ENCODE peak calls at places on chromosomes 2 and 18, in seven cellular contexts. P is cardiac muscle cell, N is tibial nerve, G is AG09319, I is H9, J is HFF-Myc, E is HL-60. V is an unnamed sample.

GRCh38 chr18:23619388-23619873 is 33.1 kb upstream of the NPC1 start:
- DNase-seq in P (peak; percentile 55), N (no peak), G (no peak), I (no peak), J (no peak), E (no peak), V (peak; percentile 64)

GRCh38 chr2:162574615-162575452 is 230.9 kb downstream of the GCA start:
- DNase-seq in P (no peak), N (no peak), G (no peak), I (no peak), J (no peak), E (no peak), V (peak; percentile 72)

GRCh38 chr2:70709746-70710145 is 58.3 kb downstream of the ADD2 start:
- DNase-seq in P (no peak), N (no peak), G (no peak), I (peak; percentile 3), J (no peak), E (no peak), V (no peak)

GRCh38 chr2:195660265-195660890 is 3.4 kb downstream of the SLC39A10 start:
- DNase-seq in P (peak; percentile 82), N (peak; percentile 95), G (peak; percentile 47), I (peak; percentile 40), J (peak; percentile 55), E (no peak), V (peak; percentile 87)

GRCh38 chr2:62596061-62596658 is 90.2 kb upstream of the TMEM17 start:
- DNase-seq in P (no peak), N (no peak), G (peak; percentile 89), I (no peak), J (peak; percentile 75), E (no peak), V (no peak)

GRCh38 chr18:12811191-12811950 is 72.7 kb downstream of the PTPN2 start:
- DNase-seq in P (no peak), N (no peak), G (no peak), I (no peak), J (no peak), E (no peak), V (no peak)

GRCh38 chr2:68454719-68455118 is 12.4 kb downstream of the FBXO48 start:
- DNase-seq in P (no peak), N (no peak), G (no peak), I (no peak), J (no peak), E (no peak), V (no peak)

GRCh38 chr2:15647622-15648590 is 56.2 kb downstream of the DDX1 start:
- DNase-seq in P (no peak), N (no peak), G (no peak), I (no peak), J (no peak), E (no peak), V (no peak)

GRCh38 chr2:118940486-118941120 is 1.4 kb upstream of the MARCO start:
- DNase-seq in P (no peak), N (peak; percentile 41), G (no peak), I (no peak), J (no peak), E (peak; percentile 73), V (no peak)

GRCh38 chr2:133346654-133347053 is 221.6 kb downstream of the NCKAP5 start:
- DNase-seq in P (no peak), N (no peak), G (no peak), I (no peak), J (no peak), E (no peak), V (peak; percentile 23)

GRCh38 chr2:20521193-20521592 is 74.3 kb downstream of the RHOB start:
- DNase-seq in P (no peak), N (no peak), G (no peak), I (no peak), J (no peak), E (no peak), V (no peak)

GRCh38 chr2:232315049-232315922 is 63.3 kb upstream of the ALPP start:
- DNase-seq in P (no peak), N (peak; percentile 50), G (no peak), I (no peak), J (peak; percentile 39), E (peak; percentile 93), V (no peak)
- TF ChIP-seq CTCF in P (peak; percentile 23), N (peak; percentile 19), G (no peak), I (peak; percentile 13), J (no peak), E (peak; percentile 52), V (no peak)

GRCh38 chr2:186484062-186484735 is 1.9 kb upstream of the ZC3H15 start:
- DNase-seq in P (no peak), N (no peak), G (no peak), I (no peak), J (no peak), E (no peak), V (peak; percentile 18)
- TF ChIP-seq CTCF in P (no peak), N (no peak), G (no peak), I (no peak), J (no peak), E (no peak), V (no peak)

GRCh38 chr2:3198119-3198518 is 179.5 kb downstream of the EIPR1 start:
- DNase-seq in P (no peak), N (no peak), G (no peak), I (peak; percentile 79), J (no peak), E (no peak), V (no peak)
- TF ChIP-seq CTCF in P (no peak), N (no peak), G (no peak), I (peak; percentile 69), J (no peak), E (no peak), V (no peak)

GRCh38 chr2:241248897-241249296 is 60.4 kb downstream of the ANO7 start:
- DNase-seq in P (no peak), N (no peak), G (no peak), I (no peak), J (no peak), E (no peak), V (no peak)
- TF ChIP-seq CTCF in P (no peak), N (no peak), G (no peak), I (no peak), J (no peak), E (no peak), V (no peak)

GRCh38 chr18:32577561-32577960 is 106.9 kb upstream of the GAREM1 start:
- DNase-seq in P (no peak), N (no peak), G (no peak), I (no peak), J (no peak), E (no peak), V (no peak)

DNA sequence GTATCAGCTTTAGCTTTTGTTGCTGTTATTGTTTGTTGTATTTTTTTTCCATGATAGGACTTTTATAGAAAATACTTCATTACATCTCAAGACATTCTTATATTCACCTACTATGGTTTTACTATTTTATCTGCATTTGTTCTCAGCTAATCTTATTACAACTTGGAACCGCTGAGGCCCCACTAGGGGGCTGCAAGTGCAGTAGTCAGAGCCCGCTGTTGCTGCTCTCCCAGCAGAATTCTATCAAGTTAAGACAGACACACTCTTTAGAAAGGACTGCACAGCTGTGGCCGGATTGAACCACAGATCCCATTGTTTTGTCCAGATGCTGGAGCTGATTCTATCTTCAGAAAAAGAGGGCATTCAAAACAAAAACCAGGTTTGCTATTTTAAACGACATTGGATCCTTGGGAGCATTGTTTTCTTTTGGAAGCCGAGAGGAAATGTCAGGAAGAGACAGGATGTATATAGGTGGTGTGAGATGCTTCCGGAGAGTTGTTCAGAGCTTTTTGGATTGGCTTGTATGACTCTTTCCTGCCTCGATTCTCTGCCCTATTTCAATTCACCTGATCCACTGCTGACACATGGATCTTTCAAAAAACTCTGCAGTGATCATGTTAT is 105.7 kb upstream of the GAREM1 start:
- DNase-seq in P (peak; percentile 69), N (no peak), G (no peak), I (peak; percentile 46), J (no peak), E (no peak), V (peak; percentile 60)
- TF ChIP-seq CTCF in P (peak; percentile 56), N (no peak), G (peak; percentile 21), I (peak; percentile 72), J (peak; percentile 28), E (peak; percentile 18), V (peak; percentile 51)

GRCh38 chr2:231395188-231396057 is at the start of gene B3GNT7:
- DNase-seq in P (no peak), N (no peak), G (no peak), I (no peak), J (no peak), E (no peak), V (peak; percentile 55)

GRCh38 chr2:231396058-231396821 is 730 bp downstream of the B3GNT7 start:
- DNase-seq in P (no peak), N (no peak), G (no peak), I (no peak), J (no peak), E (no peak), V (no peak)

GRCh38 chr2:231393149-231394131 is 2.1 kb upstream of the B3GNT7 start:
- DNase-seq in P (no peak), N (no peak), G (no peak), I (peak; percentile 81), J (no peak), E (no peak), V (no peak)

GRCh38 chr2:231392431-231393148 is 2.9 kb upstream of the B3GNT7 start:
- DNase-seq in P (no peak), N (no peak), G (no peak), I (no peak), J (no peak), E (no peak), V (no peak)

GRCh38 chr2:231394201-231395141 is 1.0 kb upstream of the B3GNT7 start:
- DNase-seq in P (no peak), N (no peak), G (no peak), I (peak; percentile 83), J (no peak), E (no peak), V (peak; percentile 39)
- TF ChIP-seq CTCF in P (peak; percentile 10), N (no peak), G (no peak), I (peak; percentile 68), J (no peak), E (no peak), V (peak; percentile 23)

DNA sequence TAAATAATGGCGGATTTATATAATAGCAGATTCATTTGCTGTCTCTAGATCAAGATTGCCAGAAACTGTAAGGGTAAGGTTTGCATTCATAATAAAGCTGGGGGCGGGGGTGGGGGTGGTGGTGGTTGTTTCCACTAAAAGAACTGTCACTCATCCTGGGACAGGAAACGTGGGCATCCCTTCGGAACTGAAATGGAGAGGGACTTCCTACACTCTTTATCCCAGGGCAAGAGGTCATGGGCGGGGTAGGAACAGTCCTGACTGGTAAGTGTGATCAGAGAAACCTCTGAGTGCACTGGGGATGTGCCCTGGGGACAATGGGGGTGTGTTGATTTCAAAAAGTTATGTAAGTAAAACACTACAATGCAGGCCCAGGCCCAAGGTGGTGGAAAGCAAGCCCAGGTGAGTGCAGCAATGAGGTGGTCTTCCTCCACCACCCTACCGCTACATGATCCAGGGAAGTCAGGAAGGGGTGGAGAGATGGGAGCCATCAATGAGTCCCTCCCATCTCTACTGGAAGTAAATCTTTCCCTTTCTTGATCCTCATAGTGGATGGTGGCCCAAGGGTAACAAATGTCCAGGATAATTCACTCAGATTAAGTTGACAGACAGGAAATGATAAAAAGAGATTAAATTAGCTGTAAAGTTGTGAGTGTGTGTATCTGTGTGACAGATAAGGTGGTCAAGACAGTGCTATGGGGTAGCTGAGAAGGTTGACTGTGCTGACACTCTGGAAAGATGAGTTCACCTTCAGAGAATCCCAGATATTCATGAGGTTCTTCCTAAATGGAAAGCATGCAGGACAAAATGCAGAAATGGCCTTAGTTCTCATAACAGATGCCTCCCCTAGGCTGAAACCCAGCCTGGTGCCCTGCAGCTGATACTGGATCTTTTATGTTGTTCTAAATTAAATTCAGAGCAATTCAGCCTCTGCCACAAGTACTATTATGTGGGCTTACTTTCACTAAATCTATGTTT is 171.7 kb upstream of the SERPINE2 start:
- DNase-seq in P (no peak), N (no peak), G (no peak), I (no peak), J (no peak), E (no peak), V (no peak)
- TF ChIP-seq CTCF in P (no peak), N (no peak), G (no peak), I (no peak), J (no peak), E (no peak), V (no peak)

V was measured in hepatocyte.